ENCODE peak calls at places on chromosomes 11 and 22, in seven cellular contexts. One of them, this sample, is unnamed.

GRCh38 chr11:108224908-108225786 is 2.3 kb downstream of the ATM start:
- DNase-seq in adrenal gland: no peak
- DNase-seq in fibroblast of lung: no peak
- DNase-seq in pancreas: no peak
- DNase-seq in neural progenitor cell: no peak
- DNase-seq in brain microvascular endothelial cell: no peak
- DNase-seq in cardiac muscle cell: no peak
- DNase-seq in this sample: no peak

GRCh38 chr11:39990413-39990812 is 1469.0 kb downstream of the LRRC4C start:
- DNase-seq in adrenal gland: no peak
- DNase-seq in fibroblast of lung: no peak
- DNase-seq in pancreas: no peak
- DNase-seq in neural progenitor cell: no peak
- DNase-seq in brain microvascular endothelial cell: no peak
- DNase-seq in cardiac muscle cell: no peak
- DNase-seq in this sample: no peak

GRCh38 chr11:12705874-12706273 is 31.7 kb downstream of the TEAD1 start:
- DNase-seq in adrenal gland: no peak
- DNase-seq in fibroblast of lung: no peak
- DNase-seq in pancreas: no peak
- DNase-seq in neural progenitor cell: no peak
- DNase-seq in brain microvascular endothelial cell: no peak
- DNase-seq in cardiac muscle cell: peak; percentile 45
- DNase-seq in this sample: no peak

GRCh38 chr11:47132490-47132889 is 44.2 kb downstream of the ARFGAP2 start:
- DNase-seq in adrenal gland: no peak
- DNase-seq in fibroblast of lung: no peak
- DNase-seq in pancreas: no peak
- DNase-seq in neural progenitor cell: no peak
- DNase-seq in brain microvascular endothelial cell: no peak
- DNase-seq in cardiac muscle cell: no peak
- DNase-seq in this sample: no peak

GRCh38 chr22:46935506-46936377 is 173.3 kb downstream of the TBC1D22A start:
- DNase-seq in adrenal gland: peak; percentile 77
- DNase-seq in fibroblast of lung: no peak
- DNase-seq in pancreas: no peak
- DNase-seq in neural progenitor cell: no peak
- DNase-seq in brain microvascular endothelial cell: no peak
- DNase-seq in cardiac muscle cell: no peak
- DNase-seq in this sample: no peak

GRCh38 chr22:35894937-35895708 is 133.5 kb downstream of the RBFOX2 start:
- DNase-seq in adrenal gland: peak; percentile 69
- DNase-seq in fibroblast of lung: peak; percentile 72
- DNase-seq in pancreas: no peak
- DNase-seq in neural progenitor cell: peak; percentile 17
- DNase-seq in brain microvascular endothelial cell: peak; percentile 42
- DNase-seq in cardiac muscle cell: peak; percentile 88
- DNase-seq in this sample: no peak

GRCh38 chr11:96111308-96111707 is 187.4 kb upstream of the MTMR2 start:
- DNase-seq in adrenal gland: no peak
- DNase-seq in fibroblast of lung: no peak
- DNase-seq in pancreas: no peak
- DNase-seq in neural progenitor cell: peak; percentile 14
- DNase-seq in brain microvascular endothelial cell: no peak
- DNase-seq in cardiac muscle cell: no peak
- DNase-seq in this sample: no peak

GRCh38 chr22:20437253-20438065 is at the start of gene SCARF2:
- DNase-seq in adrenal gland: no peak
- DNase-seq in fibroblast of lung: peak; percentile 73
- DNase-seq in pancreas: peak; percentile 68
- DNase-seq in neural progenitor cell: peak; percentile 81
- DNase-seq in brain microvascular endothelial cell: no peak
- DNase-seq in cardiac muscle cell: peak; percentile 82
- DNase-seq in this sample: peak; percentile 99

GRCh38 chr22:25081409-25081824 is 118.2 kb upstream of the CRYBB3 start:
- DNase-seq in adrenal gland: no peak
- DNase-seq in fibroblast of lung: no peak
- DNase-seq in pancreas: no peak
- DNase-seq in neural progenitor cell: peak; percentile 58
- DNase-seq in brain microvascular endothelial cell: no peak
- DNase-seq in cardiac muscle cell: peak; percentile 39
- DNase-seq in this sample: no peak

GRCh38 chr11:70745451-70745850 is 347.1 kb downstream of the CTTN start:
- DNase-seq in adrenal gland: no peak
- DNase-seq in fibroblast of lung: no peak
- DNase-seq in pancreas: no peak
- DNase-seq in neural progenitor cell: no peak
- DNase-seq in brain microvascular endothelial cell: no peak
- DNase-seq in cardiac muscle cell: no peak
- DNase-seq in this sample: peak; percentile 66

GRCh38 chr11:28269621-28270020 is 161.4 kb downstream of the METTL15 start:
- DNase-seq in adrenal gland: no peak
- DNase-seq in fibroblast of lung: no peak
- DNase-seq in pancreas: no peak
- DNase-seq in neural progenitor cell: no peak
- DNase-seq in brain microvascular endothelial cell: no peak
- DNase-seq in cardiac muscle cell: no peak
- DNase-seq in this sample: no peak

GRCh38 chr22:20011123-20011992 is 5.3 kb downstream of the ARVCF start:
- DNase-seq in adrenal gland: no peak
- DNase-seq in fibroblast of lung: no peak
- DNase-seq in pancreas: peak; percentile 25
- DNase-seq in neural progenitor cell: no peak
- DNase-seq in brain microvascular endothelial cell: no peak
- DNase-seq in cardiac muscle cell: no peak
- DNase-seq in this sample: peak; percentile 70

GRCh38 chr22:38067771-38068360 is 10.7 kb downstream of the PICK1 start:
- DNase-seq in adrenal gland: no peak
- DNase-seq in fibroblast of lung: no peak
- DNase-seq in pancreas: no peak
- DNase-seq in neural progenitor cell: no peak
- DNase-seq in brain microvascular endothelial cell: no peak
- DNase-seq in cardiac muscle cell: no peak
- DNase-seq in this sample: peak; percentile 62

GRCh38 chr11:1505480-1505879 is 18.9 kb upstream of the MOB2 start:
- DNase-seq in adrenal gland: no peak
- DNase-seq in fibroblast of lung: no peak
- DNase-seq in pancreas: no peak
- DNase-seq in neural progenitor cell: peak; percentile 45
- DNase-seq in brain microvascular endothelial cell: no peak
- DNase-seq in cardiac muscle cell: no peak
- DNase-seq in this sample: peak; percentile 1

GRCh38 chr11:30505603-30506002 is 80.5 kb downstream of the MPPED2 start:
- DNase-seq in adrenal gland: no peak
- DNase-seq in fibroblast of lung: no peak
- DNase-seq in pancreas: no peak
- DNase-seq in neural progenitor cell: no peak
- DNase-seq in brain microvascular endothelial cell: no peak
- DNase-seq in cardiac muscle cell: no peak
- DNase-seq in this sample: no peak

GRCh38 chr11:121580154-121580553 is 127.4 kb upstream of the SORL1-AS1 start:
- DNase-seq in adrenal gland: no peak
- DNase-seq in fibroblast of lung: no peak
- DNase-seq in pancreas: no peak
- DNase-seq in neural progenitor cell: no peak
- DNase-seq in brain microvascular endothelial cell: no peak
- DNase-seq in cardiac muscle cell: no peak
- DNase-seq in this sample: no peak

GRCh38 chr11:121576531-121576930 is 123.8 kb upstream of the SORL1-AS1 start:
- DNase-seq in adrenal gland: peak; percentile 67
- DNase-seq in fibroblast of lung: no peak
- DNase-seq in pancreas: no peak
- DNase-seq in neural progenitor cell: no peak
- DNase-seq in brain microvascular endothelial cell: no peak
- DNase-seq in cardiac muscle cell: no peak
- DNase-seq in this sample: no peak

GRCh38 chr11:121577106-121577505 is 124.3 kb upstream of the SORL1-AS1 start:
- DNase-seq in adrenal gland: no peak
- DNase-seq in fibroblast of lung: no peak
- DNase-seq in pancreas: no peak
- DNase-seq in neural progenitor cell: no peak
- DNase-seq in brain microvascular endothelial cell: no peak
- DNase-seq in cardiac muscle cell: no peak
- DNase-seq in this sample: no peak

GRCh38 chr11:121575963-121576290 is 123.2 kb upstream of the SORL1-AS1 start:
- DNase-seq in adrenal gland: no peak
- DNase-seq in fibroblast of lung: no peak
- DNase-seq in pancreas: no peak
- DNase-seq in neural progenitor cell: no peak
- DNase-seq in brain microvascular endothelial cell: no peak
- DNase-seq in cardiac muscle cell: no peak
- DNase-seq in this sample: no peak

DNA sequence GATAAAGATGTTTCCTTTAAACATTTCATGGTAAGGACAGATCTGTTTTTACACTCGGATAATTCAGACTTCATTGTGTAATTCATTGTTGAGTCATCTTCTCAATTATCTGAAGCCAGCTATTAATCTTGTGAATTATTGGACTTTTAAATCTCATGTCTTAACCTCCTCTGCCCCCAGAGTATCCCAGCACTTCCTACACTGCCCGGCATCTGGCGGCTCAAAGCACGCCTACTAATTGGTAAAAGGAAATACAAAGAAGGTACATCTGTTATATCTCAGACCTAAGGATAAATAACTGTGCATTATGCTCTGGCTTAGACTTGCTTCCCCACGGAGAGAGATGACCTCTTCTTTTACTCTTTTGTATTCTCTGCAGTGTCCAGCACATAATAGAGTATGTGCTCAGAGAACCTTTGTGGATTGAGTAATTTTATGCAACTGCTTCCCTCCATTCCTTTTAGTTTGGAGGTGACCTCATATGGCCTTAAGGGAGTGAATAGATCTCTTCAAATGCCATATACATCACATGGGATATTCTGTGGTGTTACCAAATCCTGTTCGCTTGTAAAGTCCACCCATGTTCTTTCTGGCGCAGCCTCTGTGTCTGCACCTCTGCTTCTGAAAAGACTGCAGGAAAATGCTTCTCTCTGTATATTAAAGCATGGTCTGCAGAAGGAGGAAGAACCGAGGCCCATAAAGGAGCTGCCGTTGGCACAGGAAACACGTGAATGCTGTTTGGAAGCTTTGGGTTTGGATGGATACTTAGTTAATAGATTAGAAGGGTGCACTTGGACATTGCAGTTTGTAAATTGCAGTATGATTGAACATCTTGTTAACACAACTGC is 125.7 kb upstream of the SORL1-AS1 start:
- DNase-seq in adrenal gland: no peak
- DNase-seq in fibroblast of lung: peak; percentile 18
- DNase-seq in pancreas: no peak
- DNase-seq in neural progenitor cell: no peak
- DNase-seq in brain microvascular endothelial cell: no peak
- DNase-seq in cardiac muscle cell: peak; percentile 23
- DNase-seq in this sample: no peak
- H3K36me3 ChIP-seq in adrenal gland: no peaks in the 10 kb centered on the region
- H3K36me3 ChIP-seq in fibroblast of lung: no peaks in the 10 kb centered on the region
- H3K36me3 ChIP-seq in pancreas: no peaks in the 10 kb centered on the region
- H3K36me3 ChIP-seq in neural progenitor cell: peaks cover 9% of the 10 kb centered on the region
- H3K36me3 ChIP-seq in brain microvascular endothelial cell: no peaks in the 10 kb centered on the region
- H3K36me3 ChIP-seq in cardiac muscle cell: no peaks in the 10 kb centered on the region
- H3K36me3 ChIP-seq in this sample: no peaks in the 10 kb centered on the region

DNA sequence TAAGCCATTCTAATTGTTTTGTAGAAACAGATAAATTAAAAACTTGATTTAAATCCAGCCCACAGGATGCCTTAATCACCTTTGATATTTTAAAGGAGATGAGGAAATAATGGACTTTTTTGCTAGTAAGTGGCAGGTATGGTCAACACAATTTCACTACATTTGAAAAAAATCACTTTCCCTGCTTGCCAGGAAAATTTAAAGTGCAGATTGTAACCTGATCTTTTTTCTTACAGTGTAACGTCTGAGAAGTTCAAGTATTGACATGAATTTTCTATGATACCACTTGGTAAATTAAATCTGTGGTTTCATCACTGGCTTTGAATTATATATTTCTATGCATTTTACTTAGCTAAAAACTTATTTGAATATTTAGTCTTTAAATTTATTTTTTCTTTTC is 65.3 kb downstream of the ARHGEF12 start:
- DNase-seq in adrenal gland: no peak
- DNase-seq in fibroblast of lung: peak; percentile 19
- DNase-seq in pancreas: no peak
- DNase-seq in neural progenitor cell: no peak
- DNase-seq in brain microvascular endothelial cell: no peak
- DNase-seq in cardiac muscle cell: no peak
- DNase-seq in this sample: no peak
- TF ChIP-seq CTCF in adrenal gland: no peak
- TF ChIP-seq CTCF in fibroblast of lung: no peak
- TF ChIP-seq CTCF in pancreas: no peak
- TF ChIP-seq CTCF in neural progenitor cell: no peak
- TF ChIP-seq CTCF in brain microvascular endothelial cell: no peak
- TF ChIP-seq CTCF in cardiac muscle cell: no peak
- TF ChIP-seq CTCF in this sample: no peak

GRCh38 chr11:65120831-65121230 is 1.1 kb downstream of the FAU start:
- DNase-seq in adrenal gland: peak; percentile 52
- DNase-seq in fibroblast of lung: no peak
- DNase-seq in pancreas: no peak
- DNase-seq in neural progenitor cell: no peak
- DNase-seq in brain microvascular endothelial cell: no peak
- DNase-seq in cardiac muscle cell: no peak
- DNase-seq in this sample: no peak

GRCh38 chr11:65121447-65121864 is 478 bp downstream of the FAU start:
- DNase-seq in adrenal gland: peak; percentile 82
- DNase-seq in fibroblast of lung: no peak
- DNase-seq in pancreas: no peak
- DNase-seq in neural progenitor cell: peak; percentile 39
- DNase-seq in brain microvascular endothelial cell: no peak
- DNase-seq in cardiac muscle cell: no peak
- DNase-seq in this sample: peak; percentile 89

GRCh38 chr11:65118097-65118837 is 766 bp upstream of the ZNHIT2 start:
- DNase-seq in adrenal gland: no peak
- DNase-seq in fibroblast of lung: no peak
- DNase-seq in pancreas: peak; percentile 57
- DNase-seq in neural progenitor cell: no peak
- DNase-seq in brain microvascular endothelial cell: no peak
- DNase-seq in cardiac muscle cell: no peak
- DNase-seq in this sample: no peak

GRCh38 chr11:65117206-65118096 is at the start of gene ZNHIT2:
- DNase-seq in adrenal gland: peak; percentile 100
- DNase-seq in fibroblast of lung: peak; percentile 97
- DNase-seq in pancreas: peak; percentile 98
- DNase-seq in neural progenitor cell: peak; percentile 100
- DNase-seq in brain microvascular endothelial cell: peak; percentile 98
- DNase-seq in cardiac muscle cell: peak; percentile 99
- DNase-seq in this sample: peak; percentile 99

GRCh38 chr11:65119670-65119995 is 2.1 kb upstream of the ZNHIT2 start:
- DNase-seq in adrenal gland: no peak
- DNase-seq in fibroblast of lung: no peak
- DNase-seq in pancreas: no peak
- DNase-seq in neural progenitor cell: no peak
- DNase-seq in brain microvascular endothelial cell: no peak
- DNase-seq in cardiac muscle cell: no peak
- DNase-seq in this sample: no peak
- H3K36me3 ChIP-seq in adrenal gland: no peaks in the 10 kb centered on the region
- H3K36me3 ChIP-seq in fibroblast of lung: peaks cover 15% of the 10 kb centered on the region
- H3K36me3 ChIP-seq in pancreas: peaks cover 3% of the 10 kb centered on the region
- H3K36me3 ChIP-seq in neural progenitor cell: peaks cover 4% of the 10 kb centered on the region
- H3K36me3 ChIP-seq in brain microvascular endothelial cell: peaks cover 46% of the 10 kb centered on the region
- H3K36me3 ChIP-seq in cardiac muscle cell: peaks cover 14% of the 10 kb centered on the region
- H3K36me3 ChIP-seq in this sample: peaks cover 48% of the 10 kb centered on the region

DNA sequence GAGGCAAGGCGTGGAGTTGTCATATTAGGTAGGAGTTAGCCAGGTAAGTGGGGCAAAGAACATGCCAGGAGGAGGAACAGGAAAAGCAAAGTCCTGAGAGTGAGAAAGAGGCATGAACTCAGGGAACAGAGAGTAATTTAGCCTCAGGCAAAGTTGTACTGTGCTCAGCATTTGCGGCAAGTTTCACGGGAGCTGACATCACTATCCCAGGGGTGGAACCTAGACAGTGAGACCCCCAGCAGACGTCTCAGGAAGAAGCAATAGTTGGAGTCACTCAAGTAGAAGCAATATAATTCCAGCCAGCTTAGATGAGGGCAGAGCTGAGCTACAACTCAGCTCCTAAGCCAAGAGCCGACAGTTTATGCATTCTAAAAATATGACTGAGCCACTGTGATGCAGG is 426.0 kb upstream of the ISX start:
- DNase-seq in adrenal gland: no peak
- DNase-seq in fibroblast of lung: no peak
- DNase-seq in pancreas: no peak
- DNase-seq in neural progenitor cell: no peak
- DNase-seq in brain microvascular endothelial cell: no peak
- DNase-seq in cardiac muscle cell: no peak
- DNase-seq in this sample: no peak
- TF ChIP-seq CTCF in adrenal gland: no peak
- TF ChIP-seq CTCF in fibroblast of lung: no peak
- TF ChIP-seq CTCF in pancreas: no peak
- TF ChIP-seq CTCF in neural progenitor cell: no peak
- TF ChIP-seq CTCF in brain microvascular endothelial cell: no peak
- TF ChIP-seq CTCF in cardiac muscle cell: no peak
- TF ChIP-seq CTCF in this sample: no peak

This sample was measured in osteoblast.